ENCODE peak calls at places on chromosomes 7 and 10, in ten cellular contexts. O is brain microvascular endothelial cell; D is right cardiac atrium; A is A673; M is HCT116; T is Panc1; S is heart left ventricle; P is effector memory CD4-positive, alpha-beta T cell; C is K562; X is IMR-90. Q is an unnamed sample.

GRCh38 chr10:59536151-59536550 is 173.5 kb downstream of the SLC16A9 start:
- DNase-seq in O (peak), D (no peak), A (peak), M (no peak), T (no peak), S (no peak), P (no peak), C (no peak), X (peak), Q (no peak)

GRCh38 chr7:42691030-42691639 is 220.7 kb downstream of the C7orf25 start:
- DNase-seq in O (peak), D (no peak), A (peak), M (peak), T (no peak), S (no peak), P (no peak), C (peak), X (peak), Q (no peak)

GRCh38 chr10:3755440-3756359 is 29.3 kb downstream of the KLF6 start:
- DNase-seq in O (peak), D (peak), A (no peak), M (no peak), T (no peak), S (no peak), P (no peak), C (no peak), X (peak), Q (no peak)

GRCh38 chr10:110568055-110568735 is 700 bp downstream of the SMC3 start:
- DNase-seq in O (no peak), D (no peak), A (peak), M (no peak), T (no peak), S (no peak), P (peak), C (peak), X (no peak), Q (no peak)

GRCh38 chr10:92387289-92387940 is 96.4 kb downstream of the MARCHF5 start:
- DNase-seq in O (peak), D (peak), A (peak), M (peak), T (no peak), S (no peak), P (no peak), C (peak), X (peak), Q (peak)

GRCh38 chr10:11678074-11678793 is 63.9 kb upstream of the ECHDC3 start:
- DNase-seq in O (peak), D (no peak), A (no peak), M (no peak), T (no peak), S (no peak), P (no peak), C (no peak), X (no peak), Q (no peak)

GRCh38 chr10:60430836-60431597 is 41.3 kb upstream of the ANK3 start:
- DNase-seq in O (no peak), D (no peak), A (no peak), M (no peak), T (no peak), S (no peak), P (no peak), C (no peak), X (peak), Q (no peak)

GRCh38 chr7:23863209-23863798 is 153.3 kb downstream of the STK31 start:
- DNase-seq in O (peak), D (no peak), A (peak), M (peak), T (peak), S (no peak), P (no peak), C (peak), X (peak), Q (no peak)

GRCh38 chr7:80105706-80106408 is 28.8 kb upstream of the GNAI1 start:
- DNase-seq in O (no peak), D (no peak), A (no peak), M (no peak), T (no peak), S (no peak), P (no peak), C (no peak), X (no peak), Q (no peak)

GRCh38 chr7:135160098-135160857 is 10.2 kb downstream of the CYREN start:
- DNase-seq in O (peak), D (no peak), A (no peak), M (no peak), T (no peak), S (no peak), P (no peak), C (peak), X (peak), Q (peak)

GRCh38 chr7:105906690-105907089 is 30.3 kb upstream of the ATXN7L1 start:
- DNase-seq in O (no peak), D (peak), A (no peak), M (no peak), T (no peak), S (no peak), P (no peak), C (no peak), X (peak), Q (no peak)

GRCh38 chr10:52771534-52772455 is 789 bp downstream of the MBL2 start:
- DNase-seq in O (no peak), D (no peak), A (no peak), M (no peak), T (no peak), S (no peak), P (no peak), C (no peak), X (no peak), Q (no peak)

GRCh38 chr10:77741746-77742145 is 104.1 kb upstream of the KCNMA1 start:
- DNase-seq in O (no peak), D (no peak), A (no peak), M (no peak), T (no peak), S (no peak), P (no peak), C (no peak), X (peak), Q (no peak)

GRCh38 chr10:130351466-130352290 is 215.5 kb downstream of the GLRX3 start:
- DNase-seq in O (no peak), D (no peak), A (no peak), M (no peak), T (no peak), S (no peak), P (no peak), C (no peak), X (no peak), Q (no peak)

GRCh38 chr10:43574035-43574892 is at the start of gene ZNF239:
- DNase-seq in O (peak), D (peak), A (peak), M (peak), T (peak), S (peak), P (peak), C (peak), X (peak), Q (peak)

GRCh38 chr7:52639981-52640380 is 395.5 kb upstream of the POM121L12 start:
- DNase-seq in O (no peak), D (no peak), A (no peak), M (no peak), T (no peak), S (no peak), P (no peak), C (no peak), X (no peak), Q (no peak)

GRCh38 chr7:135678612-135679575 is 16.6 kb downstream of the STMP1 start:
- DNase-seq in O (no peak), D (no peak), A (no peak), M (no peak), T (no peak), S (peak), P (no peak), C (no peak), X (peak), Q (peak)

GRCh38 chr7:117041822-117042221 is 88.5 kb downstream of the ST7 start:
- DNase-seq in O (no peak), D (no peak), A (no peak), M (no peak), T (no peak), S (no peak), P (no peak), C (no peak), X (no peak), Q (no peak)

GRCh38 chr10:119265691-119266090 is 58.3 kb downstream of the GRK5 start:
- DNase-seq in O (no peak), D (no peak), A (no peak), M (no peak), T (no peak), S (no peak), P (no peak), C (no peak), X (no peak), Q (no peak)

GRCh38 chr10:119269737-119270136 is 62.4 kb downstream of the GRK5 start:
- DNase-seq in O (no peak), D (no peak), A (no peak), M (no peak), T (no peak), S (no peak), P (no peak), C (no peak), X (no peak), Q (no peak)

GRCh38 chr10:119268428-119268827 is 61.1 kb downstream of the GRK5 start:
- DNase-seq in O (no peak), D (no peak), A (no peak), M (no peak), T (no peak), S (no peak), P (no peak), C (no peak), X (no peak), Q (no peak)

GRCh38 chr10:119268871-119269506 is 61.6 kb downstream of the GRK5 start:
- DNase-seq in O (no peak), D (no peak), A (no peak), M (no peak), T (no peak), S (no peak), P (peak), C (no peak), X (peak), Q (no peak)

GRCh38 chr10:119267384-119267783 is 60.0 kb downstream of the GRK5 start:
- DNase-seq in O (no peak), D (no peak), A (no peak), M (no peak), T (no peak), S (no peak), P (no peak), C (no peak), X (no peak), Q (no peak)
- H3K27ac ChIP-seq in O (no peak), D (no peak), A (peak), M (no peak), T (peak), S (no peak), P (peak), C (no peak), X (no peak), Q (no peak)

GRCh38 chr7:101202603-101202918 is 1.7 kb upstream of the MOGAT3 start:
- DNase-seq in O (no peak), D (no peak), A (no peak), M (no peak), T (no peak), S (no peak), P (no peak), C (no peak), X (no peak), Q (no peak)
- H3K27ac ChIP-seq in O (no peak), D (no peak), A (no peak), M (no peak), T (no peak), S (no peak), P (no peak), C (no peak), X (no peak), Q (no peak)

DNA sequence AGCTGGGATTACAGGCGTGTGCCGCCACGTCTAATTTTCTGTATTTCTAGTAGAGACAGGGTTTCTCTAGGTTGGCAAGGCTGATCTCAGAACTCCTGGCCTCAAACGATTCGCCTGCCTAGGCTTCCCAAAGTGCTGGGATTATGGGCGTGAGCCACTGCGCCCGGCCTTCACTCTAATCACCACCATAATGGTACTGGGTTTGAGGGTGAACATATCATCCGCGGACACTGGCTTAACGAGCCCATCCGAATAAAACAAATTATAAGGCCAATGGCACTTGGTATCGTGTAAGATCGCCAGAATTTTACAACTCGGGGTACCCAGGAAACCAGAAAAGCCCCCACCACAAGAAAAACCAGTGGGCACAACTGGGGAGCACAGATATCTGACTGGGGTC is 585 bp downstream of the FAM200A start:
- DNase-seq in O (no peak), D (no peak), A (no peak), M (no peak), T (no peak), S (no peak), P (no peak), C (no peak), X (peak), Q (no peak)
- H3K27ac ChIP-seq in O (peak), D (peak), A (peak), M (peak), T (peak), S (peak), P (peak), C (peak), X (peak), Q (peak)

DNA sequence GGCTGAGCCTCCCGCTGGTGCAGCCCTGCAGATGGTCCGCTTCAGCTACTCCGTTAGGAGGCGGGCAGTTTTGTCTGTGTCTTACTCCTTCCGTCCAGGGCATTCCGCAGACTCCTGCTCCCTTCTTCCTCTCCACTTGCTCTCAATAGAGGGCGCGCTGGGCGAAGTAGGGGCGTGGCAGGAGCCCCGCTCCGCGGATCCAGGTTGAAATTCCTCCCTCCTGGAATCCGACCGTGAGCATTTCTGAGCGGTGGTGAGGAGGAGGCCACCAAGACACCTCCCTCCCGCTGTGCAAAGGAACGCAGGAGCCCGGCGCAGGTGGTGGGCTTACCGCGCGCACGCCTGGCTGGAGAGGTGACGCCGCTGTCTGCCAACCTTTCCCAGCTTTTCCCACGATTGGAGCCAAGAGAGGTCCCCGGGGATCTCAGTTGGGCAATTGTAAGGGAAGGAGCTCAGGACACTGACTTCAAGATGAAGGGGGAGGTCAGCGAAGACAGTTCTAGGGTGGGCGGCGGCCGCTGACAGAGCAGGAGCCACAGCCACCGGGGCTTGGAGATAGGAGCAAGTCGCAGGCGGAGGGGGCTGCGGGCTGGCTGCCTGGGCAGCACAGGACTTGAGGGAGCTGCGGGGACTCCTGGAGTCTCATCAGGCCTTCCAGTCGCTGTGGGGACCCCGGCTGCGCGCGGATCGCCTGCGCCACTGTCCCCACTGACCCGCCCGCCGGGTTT is 1011.3 kb downstream of the XPNPEP1 start:
- DNase-seq in O (no peak), D (peak), A (peak), M (no peak), T (no peak), S (peak), P (no peak), C (no peak), X (peak), Q (peak)
- H3K27ac ChIP-seq in O (no peak), D (no peak), A (peak), M (no peak), T (no peak), S (no peak), P (no peak), C (no peak), X (no peak), Q (no peak)